ENCODE peak calls at places on chromosome 15, in six cellular contexts. L is H9, Q is IMR-90, O is neuronal stem cell, J is H1, B is mesenchymal stem cell. S is an unnamed sample.

GRCh38 chr15:47806008-47806407 is 88.7 kb downstream of the SEMA6D start:
- DNase-seq in O (no peak), L (no peak), Q (no peak), J (no peak), B (no peak), S (no peak)

GRCh38 chr15:63250312-63250965 is 27.0 kb upstream of the APH1B start:
- DNase-seq in L (no peak), O (no peak), J (no peak), Q (peak; percentile 98), B (peak; percentile 91), S (peak; percentile 98)

GRCh38 chr15:60678632-60679031 is 199.7 kb upstream of the ICE2 start:
- DNase-seq in L (no peak), J (no peak), O (no peak), Q (no peak), B (no peak), S (no peak)

GRCh38 chr15:82699726-82700125 is 9.9 kb downstream of the AP3B2 start:
- DNase-seq in O (peak; percentile 67), B (no peak), J (peak; percentile 60), L (peak; percentile 76), Q (no peak), S (no peak)

GRCh38 chr15:99438691-99439523 is 126.9 kb upstream of the MEF2A start:
- DNase-seq in B (peak; percentile 41), O (no peak), Q (no peak), L (peak; percentile 25), J (peak; percentile 45), S (no peak)

GRCh38 chr15:88752956-88753355 is 50.3 kb upstream of the ACAN start:
- DNase-seq in J (no peak), L (no peak), B (no peak), O (no peak), Q (no peak), S (no peak)

GRCh38 chr15:89665449-89666146 is 10.3 kb upstream of the KIF7 start:
- DNase-seq in Q (peak; percentile 59), J (peak; percentile 79), B (peak; percentile 75), O (peak; percentile 56), L (peak; percentile 64), S (peak; percentile 46)

GRCh38 chr15:70376031-70376928 is 278.6 kb upstream of the TLE3 start:
- DNase-seq in J (peak; percentile 62), O (no peak), Q (no peak), B (no peak), L (peak; percentile 52), S (no peak)

GRCh38 chr15:92645051-92645631 is 10.4 kb downstream of the FAM174B start:
- DNase-seq in Q (no peak), L (no peak), J (no peak), O (no peak), B (no peak), S (peak; percentile 65)

GRCh38 chr15:42695527-42696071 is 41.3 kb downstream of the CDAN1 start:
- DNase-seq in Q (no peak), L (no peak), B (no peak), O (no peak), J (no peak), S (no peak)

GRCh38 chr15:84034831-84035753 is 200.5 kb upstream of the GOLGA6L4 start:
- DNase-seq in J (no peak), Q (peak; percentile 55), O (no peak), L (peak; percentile 45), B (peak; percentile 30), S (no peak)

GRCh38 chr15:74396445-74397238 is 29.2 kb upstream of the CYP11A1 start:
- DNase-seq in J (no peak), Q (peak; percentile 89), B (no peak), O (no peak), L (no peak), S (peak; percentile 98)

GRCh38 chr15:52011711-52012144 is 7.3 kb upstream of the MAPK6 start:
- DNase-seq in J (no peak), B (peak; percentile 42), L (no peak), O (no peak), Q (no peak), S (no peak)

GRCh38 chr15:59002418-59002859 is 15.0 kb downstream of the RNF111 start:
- DNase-seq in O (no peak), J (no peak), L (no peak), Q (no peak), B (no peak), S (peak; percentile 20)

GRCh38 chr15:38308797-38309196 is 56.2 kb downstream of the SPRED1 start:
- DNase-seq in B (no peak), J (no peak), O (no peak), L (no peak), Q (no peak), S (no peak)

GRCh38 chr15:31317033-31317979 is 9.3 kb upstream of the KLF13 start:
- DNase-seq in J (no peak), L (no peak), B (no peak), O (no peak), Q (no peak), S (no peak)

GRCh38 chr15:92613841-92614240 is 41.7 kb downstream of the FAM174B start:
- DNase-seq in L (no peak), B (no peak), O (no peak), Q (no peak), J (no peak), S (no peak)

GRCh38 chr15:61994216-61994615 is 66.0 kb downstream of the VPS13C start:
- DNase-seq in O (no peak), J (no peak), Q (peak; percentile 86), B (peak; percentile 8), L (no peak), S (peak; percentile 4)

GRCh38 chr15:71559098-71559497 is 251.3 kb upstream of the NR2E3 start:
- DNase-seq in B (peak; percentile 46), J (no peak), L (no peak), O (no peak), Q (peak; percentile 81), S (peak; percentile 38)

GRCh38 chr15:74642328-74642723 is 26.7 kb downstream of the CLK3 start:
- DNase-seq in B (no peak), L (no peak), Q (no peak), O (no peak), J (no peak), S (peak; percentile 66)

GRCh38 chr15:90478981-90479481 is 50.7 kb upstream of the CRTC3 start:
- DNase-seq in Q (no peak), J (no peak), B (no peak), O (no peak), L (no peak), S (no peak)

GRCh38 chr15:22963546-22964125 is 16.5 kb downstream of the CYFIP1 start:
- DNase-seq in O (no peak), L (no peak), Q (peak; percentile 44), B (peak; percentile 44), J (no peak), S (no peak)

GRCh38 chr15:56984681-56985515 is 66.5 kb downstream of the TCF12 start:
- DNase-seq in J (no peak), B (no peak), O (no peak), L (no peak), Q (peak; percentile 48), S (no peak)

GRCh38 chr15:38024293-38025091 is 90.1 kb downstream of the TMCO5A start:
- DNase-seq in J (no peak), O (no peak), L (no peak), B (no peak), Q (no peak), S (no peak)

GRCh38 chr15:85500729-85501128 is 120.3 kb downstream of the AKAP13 start:
- DNase-seq in B (peak; percentile 58), O (peak; percentile 26), J (no peak), Q (peak; percentile 15), L (no peak), S (no peak)

GRCh38 chr15:76346666-76347506 is 10.3 kb downstream of the ISL2 start:
- DNase-seq in J (peak; percentile 69), B (peak; percentile 51), O (no peak), Q (peak; percentile 51), L (peak; percentile 47), S (peak; percentile 48)
- H4K8ac ChIP-seq in J (no peak overlapping the region), B (peak overlapping the region; percentile 23), O (no peak overlapping the region), Q (no peak overlapping the region), L (no peak overlapping the region), S (no peak overlapping the region)

GRCh38 chr15:86647810-86648440 is 568.3 kb downstream of the AGBL1 start:
- DNase-seq in Q (no peak), L (no peak), O (no peak), J (no peak), B (no peak), S (peak; percentile 37)

GRCh38 chr15:86645861-86646393 is 566.3 kb downstream of the AGBL1 start:
- DNase-seq in B (no peak), L (no peak), Q (no peak), O (no peak), J (no peak), S (peak; percentile 63)

GRCh38 chr15:86650084-86650483 is 570.4 kb downstream of the AGBL1 start:
- DNase-seq in J (no peak), O (no peak), L (no peak), B (no peak), Q (no peak), S (peak; percentile 17)

GRCh38 chr15:86653344-86654192 is 573.9 kb downstream of the AGBL1 start:
- DNase-seq in B (no peak), Q (no peak), O (no peak), L (no peak), J (no peak), S (no peak)

DNA sequence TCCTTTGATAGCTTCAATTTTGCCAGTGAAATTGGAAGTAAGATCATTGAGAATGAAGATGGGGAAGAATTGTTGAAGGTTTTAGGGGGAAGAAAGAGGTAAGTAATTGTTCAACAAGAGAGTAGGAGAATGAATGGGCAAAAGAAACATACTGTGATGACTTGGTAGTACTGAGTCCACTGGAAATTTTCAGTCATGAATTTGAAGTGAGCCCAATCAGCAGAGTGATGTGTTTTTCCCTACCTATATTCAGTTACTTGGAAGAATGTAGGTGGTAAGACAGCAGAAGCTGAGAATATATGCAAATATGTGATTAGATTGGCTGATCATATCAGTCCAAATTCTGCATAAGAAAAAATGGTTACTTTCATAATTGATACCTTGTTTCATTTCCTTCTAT is 569.6 kb downstream of the AGBL1 start:
- DNase-seq in O (no peak), L (no peak), B (no peak), Q (no peak), J (no peak), S (no peak)
- H3K9me3 ChIP-seq in O (no peaks in the 10 kb centered on the region), L (no peaks in the 10 kb centered on the region), B (no peaks in the 10 kb centered on the region), Q (peaks cover 7% of the 10 kb centered on the region), J (no peaks in the 10 kb centered on the region), S (no peaks in the 10 kb centered on the region)

GRCh38 chr15:75758071-75758872 is 45.6 kb upstream of the CSPG4 start:
- DNase-seq in J (peak; percentile 88), Q (peak; percentile 79), L (peak; percentile 95), O (peak; percentile 83), B (peak; percentile 85), S (peak; percentile 92)
- H4K8ac ChIP-seq in J (peak overlapping the region; percentile 90), Q (peak overlapping the region; percentile 95), L (no peak overlapping the region), O (peak overlapping the region; percentile 82), B (peak overlapping the region; percentile 98), S (peak overlapping the region; percentile 98)

GRCh38 chr15:79593119-79593869 is 161.2 kb downstream of the MINAR1 start:
- DNase-seq in L (peak; percentile 46), O (no peak), B (no peak), Q (peak; percentile 22), J (peak; percentile 38), S (peak; percentile 55)

GRCh38 chr15:79598639-79599038 is 166.5 kb downstream of the MINAR1 start:
- DNase-seq in J (no peak), B (no peak), O (no peak), Q (no peak), L (no peak), S (no peak)

GRCh38 chr15:79595995-79596622 is 164.0 kb downstream of the MINAR1 start:
- DNase-seq in B (peak; percentile 68), L (peak; percentile 93), J (peak; percentile 58), Q (peak; percentile 74), O (peak; percentile 74), S (peak; percentile 83)

GRCh38 chr15:79592126-79592525 is 160.0 kb downstream of the MINAR1 start:
- DNase-seq in Q (no peak), B (no peak), J (no peak), L (no peak), O (no peak), S (no peak)

GRCh38 chr15:79595271-79595670 is 163.1 kb downstream of the MINAR1 start:
- DNase-seq in Q (no peak), J (peak; percentile 27), L (no peak), B (no peak), O (no peak), S (no peak)
- H3K9me3 ChIP-seq in Q (no peaks in the 10 kb centered on the region), J (no peaks in the 10 kb centered on the region), L (no peaks in the 10 kb centered on the region), B (no peaks in the 10 kb centered on the region), O (no peaks in the 10 kb centered on the region), S (no peaks in the 10 kb centered on the region)